ENCODE peak calls at places on chromosomes 13 and 19, in four cellular contexts. E is mesendoderm, V is spleen, Y is gastrocnemius medialis. Z is an unnamed sample. For H3K36me3, the result is how much of the 10 kb centered on the place peaks cover.

GRCh38 chr13:113001251-113002140 is 32.5 kb downstream of the MCF2L start:
- DNase-seq in E (peak), V (no peak), Y (no peak), Z (no peak)

GRCh38 chr13:107650081-107650701 is 565.1 kb downstream of the LIG4 start:
- DNase-seq in E (peak), V (peak), Y (no peak), Z (no peak)

GRCh38 chr19:21586341-21587116 is 81.1 kb downstream of the ZNF429 start:
- DNase-seq in E (peak), V (peak), Y (no peak), Z (no peak)

GRCh38 chr19:7442423-7442822 is 46.4 kb downstream of the PEX11G start:
- DNase-seq in E (no peak), V (no peak), Y (no peak), Z (no peak)

GRCh38 chr19:18442941-18443340 is 5.0 kb upstream of the ISYNA1 start:
- DNase-seq in E (no peak), V (no peak), Y (no peak), Z (no peak)

GRCh38 chr13:100069278-100069677 is 19.6 kb upstream of the PCCA start:
- DNase-seq in E (no peak), V (no peak), Y (no peak), Z (no peak)

GRCh38 chr19:45470147-45471081 is 2.6 kb downstream of the FOSB start:
- DNase-seq in E (peak), V (peak), Y (no peak), Z (peak)

GRCh38 chr19:843180-843835 is 2.5 kb downstream of the PRTN3 start:
- DNase-seq in E (peak), V (peak), Y (no peak), Z (no peak)

GRCh38 chr13:101520672-101521071 is 68.2 kb downstream of the ITGBL1 start:
- DNase-seq in E (no peak), V (no peak), Y (no peak), Z (no peak)
- H3K27ac ChIP-seq in E (no peak), V (no peak), Y (no peak), Z (peak)

GRCh38 chr19:50198431-50199253 is 4.8 kb upstream of the MYH14 start:
- DNase-seq in E (no peak), V (no peak), Y (peak), Z (no peak)

GRCh38 chr19:50202399-50202798 is 1.0 kb upstream of the MYH14 start:
- DNase-seq in E (no peak), V (no peak), Y (no peak), Z (no peak)

GRCh38 chr19:50196322-50196932 is 7.0 kb upstream of the MYH14 start:
- DNase-seq in E (no peak), V (no peak), Y (no peak), Z (no peak)

GRCh38 chr19:50197348-50197747 is 6.1 kb upstream of the MYH14 start:
- DNase-seq in E (no peak), V (no peak), Y (no peak), Z (no peak)

DNA sequence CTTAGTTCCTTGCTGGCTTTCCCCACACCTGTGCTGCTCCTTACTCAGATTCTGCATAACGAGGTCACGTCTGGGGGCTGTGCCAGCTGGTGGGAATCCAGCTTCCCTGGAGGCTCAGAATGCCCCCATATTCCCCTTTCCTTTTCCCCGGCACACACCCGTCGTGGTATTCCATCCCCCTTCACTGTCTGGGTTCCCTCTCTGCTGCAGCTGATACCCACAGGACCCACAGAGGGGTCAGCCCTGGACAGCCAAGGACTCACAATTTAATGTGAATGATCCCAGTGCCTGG is 4.2 kb upstream of the MYH14 start:
- DNase-seq in E (no peak), V (no peak), Y (no peak), Z (no peak)
- H3K4me3 ChIP-seq in E (no peak), V (no peak), Y (no peak), Z (no peak)

DNA sequence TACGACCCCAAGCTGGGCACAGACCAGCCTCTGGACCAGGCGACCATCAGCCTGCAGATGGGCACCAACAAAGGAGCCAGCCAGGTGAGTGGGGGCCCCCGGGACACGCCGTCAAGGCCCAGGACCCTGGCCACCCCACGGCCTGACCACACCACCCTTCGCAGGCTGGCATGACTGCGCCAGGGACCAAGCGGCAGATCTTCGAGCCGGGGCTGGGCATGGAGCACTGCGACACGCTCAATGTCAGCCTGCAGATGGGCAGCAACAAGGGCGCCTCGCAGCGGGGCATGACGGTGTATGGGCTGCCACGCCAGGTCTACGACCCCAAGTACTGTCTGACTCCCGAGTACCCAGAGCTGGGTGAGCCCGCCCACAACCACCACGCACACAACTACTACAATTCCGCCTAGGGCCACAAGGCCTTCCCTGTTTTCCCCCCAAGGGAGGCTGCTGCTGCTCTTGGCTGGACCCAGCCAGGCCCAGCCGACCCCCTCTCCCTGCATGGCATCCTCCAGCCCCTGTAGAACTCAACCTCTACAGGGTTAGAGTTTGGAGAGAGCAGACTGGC is 9.6 kb downstream of the ELOF1 start:
- DNase-seq in E (no peak), V (no peak), Y (no peak), Z (no peak)
- H3K36me3 ChIP-seq in E (under half), V (under half), Y (under half), Z (half or more)

DNA sequence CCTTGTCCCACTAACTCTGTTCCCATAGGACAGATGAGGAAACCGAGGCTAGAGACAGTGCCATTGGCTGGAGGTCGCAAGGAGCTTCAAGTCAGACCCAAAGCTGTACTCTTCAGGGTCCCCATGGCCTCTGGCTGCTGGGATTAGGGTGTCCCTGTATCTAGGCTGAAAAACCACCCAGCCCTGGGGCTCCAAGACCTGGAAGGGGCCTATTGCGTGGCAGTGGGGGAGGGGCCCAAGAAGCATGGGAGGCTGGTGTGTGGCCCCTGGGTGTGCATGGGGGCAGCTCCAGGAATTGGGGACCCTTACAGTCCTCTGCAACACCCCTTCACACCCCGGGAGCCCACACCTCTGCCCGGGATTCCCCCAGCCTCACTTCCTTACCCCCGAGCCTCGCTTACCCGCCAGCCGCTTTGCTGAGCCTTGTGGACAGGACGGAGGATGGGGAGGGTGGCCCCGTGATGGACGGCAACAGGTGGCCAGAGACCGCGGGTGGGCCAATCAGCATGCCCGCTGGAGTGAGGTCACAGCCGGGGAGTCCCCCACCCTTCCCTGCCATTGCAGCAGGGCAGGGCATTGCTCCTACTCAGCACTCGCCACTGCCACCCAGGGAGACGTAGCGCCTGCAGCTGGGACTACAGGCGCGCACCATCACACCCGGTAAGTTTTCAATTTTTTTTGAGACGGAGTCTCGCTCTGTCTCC is at the start of gene JSRP1:
- DNase-seq in E (no peak), V (no peak), Y (peak), Z (no peak)
- H3K27ac ChIP-seq in E (no peak), V (peak), Y (peak), Z (no peak)

GRCh38 chr19:8835877-8836276 is 3.7 kb downstream of the MBD3L1 start:
- DNase-seq in E (no peak), V (no peak), Y (no peak), Z (no peak)

GRCh38 chr19:8835446-8835845 is 3.3 kb downstream of the MBD3L1 start:
- DNase-seq in E (no peak), V (no peak), Y (no peak), Z (no peak)

DNA sequence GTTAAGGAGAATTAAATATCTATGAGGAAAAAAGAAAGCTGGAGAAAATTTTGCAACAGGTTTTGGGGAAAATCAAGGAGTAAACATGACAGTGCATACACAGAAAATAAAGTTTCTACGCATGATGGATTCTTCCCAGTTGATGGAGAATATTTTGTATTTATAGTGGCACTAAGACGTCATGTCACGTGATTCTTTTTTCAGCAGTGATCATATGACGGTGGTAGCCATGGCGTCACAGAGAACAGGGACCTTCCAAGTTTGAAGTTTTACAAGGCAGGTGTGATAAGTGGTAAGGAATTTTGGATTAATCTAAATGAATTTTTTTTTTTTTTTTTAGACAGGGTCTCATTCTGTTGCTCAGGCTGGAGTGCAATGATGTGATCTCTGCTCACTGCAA is 8.5 kb downstream of the MBD3L1 start:
- DNase-seq in E (no peak), V (no peak), Y (no peak), Z (no peak)
- H3K4me3 ChIP-seq in E (no peak), V (no peak), Y (no peak), Z (no peak)

GRCh38 chr19:38634757-38635482 is 12.5 kb upstream of the ACTN4 start:
- DNase-seq in E (peak), V (peak), Y (no peak), Z (no peak)
- H3K36me3 ChIP-seq in E (under half), V (under half), Y (under half), Z (under half)

GRCh38 chr19:47071731-47072130 is 23.3 kb upstream of the TMEM160 start:
- DNase-seq in E (no peak), V (no peak), Y (no peak), Z (no peak)
- H3K27ac ChIP-seq in E (no peak), V (no peak), Y (no peak), Z (no peak)

DNA sequence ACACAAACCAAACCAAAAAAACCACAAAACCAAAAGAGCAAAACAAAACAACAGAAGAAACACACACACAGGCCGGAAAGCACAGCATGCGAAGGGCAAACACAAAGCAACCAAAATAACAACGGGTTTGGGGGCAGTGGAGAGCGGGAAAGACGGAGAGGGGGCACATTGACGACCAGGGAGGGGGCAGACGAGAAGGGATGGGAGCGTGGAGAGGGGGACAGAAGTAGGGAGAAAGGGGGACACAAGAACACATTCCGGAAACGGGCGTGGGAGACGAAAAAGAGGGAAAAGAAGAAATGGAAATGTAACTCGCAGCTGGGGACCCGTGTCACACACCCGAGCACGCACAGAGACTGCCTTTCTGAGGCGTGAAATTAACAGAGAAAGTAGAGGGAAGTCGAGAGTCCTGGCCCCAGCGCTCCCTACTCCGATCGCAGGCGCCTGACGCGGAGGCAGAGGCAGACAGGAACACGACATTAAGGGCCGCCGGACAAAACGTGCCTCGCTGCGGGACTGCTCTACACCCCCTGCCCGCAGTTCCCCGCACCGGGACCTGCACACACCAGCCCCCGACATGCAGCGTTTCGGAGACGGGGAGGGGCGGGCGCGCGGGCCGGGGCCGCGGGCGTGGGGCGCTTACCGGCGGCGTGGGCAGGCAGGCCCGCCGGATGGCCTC is 652 bp downstream of the POU4F1 start:
- DNase-seq in E (no peak), V (peak), Y (no peak), Z (no peak)
- H3K4me3 ChIP-seq in E (no peak), V (peak), Y (peak), Z (peak)

DNA sequence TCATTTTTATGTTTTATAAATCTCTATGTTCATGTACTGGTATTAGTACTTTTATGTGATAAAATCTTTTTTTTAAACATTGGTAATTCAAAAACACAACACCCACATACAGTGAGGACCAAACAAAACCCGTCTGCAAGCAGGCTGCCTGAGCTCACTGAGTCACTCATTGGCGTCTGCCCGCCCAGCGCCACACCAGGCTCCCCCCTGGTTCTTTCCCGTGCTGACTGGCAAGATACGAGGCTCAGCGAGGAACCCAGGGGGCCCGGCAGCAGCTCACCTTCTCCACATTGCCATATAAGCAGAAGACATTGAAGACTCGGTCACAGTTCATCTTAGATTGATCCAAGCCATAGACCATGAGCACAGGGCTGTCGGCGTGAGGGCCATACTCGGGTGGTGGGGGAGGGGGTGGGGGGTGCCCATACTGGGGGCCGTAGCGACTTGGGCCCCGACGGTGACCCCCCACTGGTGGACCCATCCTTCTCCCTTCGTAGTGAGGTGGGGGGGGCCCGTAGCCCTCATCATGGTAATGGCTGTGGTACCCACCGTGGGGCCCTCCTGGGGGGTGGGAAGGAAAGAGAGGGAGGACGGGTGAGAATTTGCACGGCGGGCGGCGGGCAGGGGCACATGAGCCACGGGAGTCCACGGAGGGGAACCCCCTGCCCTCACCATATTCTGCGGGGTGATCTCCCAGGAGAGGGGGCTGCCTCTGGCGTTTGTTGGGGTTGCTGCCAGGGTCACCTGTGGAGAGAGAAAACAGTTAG is 8.4 kb upstream of the ECH1 start:
- DNase-seq in E (no peak), V (no peak), Y (no peak), Z (no peak)
- H3K36me3 ChIP-seq in E (half or more), V (under half), Y (under half), Z (half or more)